ENCODE peak calls at places on chromosomes 3 and 15, in five cellular contexts. W is H9, S is neuronal stem cell, B is trophoblast cell, T is H1. Y is an unnamed sample.

GRCh38 chr3:43260412-43260811 is 25.9 kb upstream of the SNRK start:
- DNase-seq in W (no peak), S (no peak), B (no peak), T (no peak), Y (peak)

GRCh38 chr15:98647774-98648653 is at the start of gene IGF1R:
- DNase-seq in W (peak), S (peak), B (peak), T (peak), Y (peak)

GRCh38 chr3:172096881-172097420 is 57.6 kb downstream of the FNDC3B start:
- DNase-seq in W (no peak), S (no peak), B (peak), T (no peak), Y (peak)

GRCh38 chr3:36965440-36965839 is 20.6 kb upstream of the TRANK1 start:
- DNase-seq in W (peak), S (no peak), B (peak), T (no peak), Y (no peak)

GRCh38 chr3:50364573-50365079 is 5.3 kb upstream of the TMEM115 start:
- DNase-seq in W (no peak), S (no peak), B (no peak), T (no peak), Y (no peak)

GRCh38 chr3:107377151-107377550 is at the start of gene CCDC54:
- DNase-seq in W (no peak), S (no peak), B (no peak), T (no peak), Y (no peak)

GRCh38 chr3:30643763-30644462 is 37.5 kb downstream of the TGFBR2 start:
- DNase-seq in W (no peak), S (no peak), B (no peak), T (no peak), Y (no peak)

GRCh38 chr3:177835008-177835407 is 637.7 kb upstream of the TBL1XR1 start:
- DNase-seq in W (no peak), S (no peak), B (no peak), T (no peak), Y (peak)

GRCh38 chr3:149571381-149571780 is 86.4 kb downstream of the WWTR1 start:
- DNase-seq in W (no peak), S (no peak), B (no peak), T (no peak), Y (no peak)

GRCh38 chr15:76196949-76197315 is 114.3 kb downstream of the ETFA start:
- DNase-seq in W (no peak), S (no peak), B (no peak), T (no peak), Y (no peak)

GRCh38 chr3:155870133-155870944 is at the start of gene GMPS:
- DNase-seq in W (peak), S (peak), B (peak), T (peak), Y (peak)

GRCh38 chr3:196563721-196564225 is 4.6 kb downstream of the WDR53 start:
- DNase-seq in W (no peak), S (no peak), B (no peak), T (no peak), Y (peak)

GRCh38 chr15:25177955-25178801 is 223.4 kb downstream of the SNRPN start:
- DNase-seq in W (peak), S (no peak), B (no peak), T (peak), Y (no peak)

GRCh38 chr3:67329358-67329757 is 325.1 kb downstream of the SUCLG2 start:
- DNase-seq in W (no peak), S (no peak), B (no peak), T (no peak), Y (no peak)

GRCh38 chr3:117756580-117756979 is 1047.0 kb downstream of the TUSC7 start:
- DNase-seq in W (no peak), S (no peak), B (no peak), T (no peak), Y (peak)

GRCh38 chr3:50627407-50628051 is 10.6 kb downstream of the MAPKAPK3 start:
- DNase-seq in W (peak), S (no peak), B (peak), T (no peak), Y (peak)

GRCh38 chr15:34693053-34693744 is 61.6 kb downstream of the GJD2 start:
- DNase-seq in W (no peak), S (no peak), B (no peak), T (no peak), Y (no peak)

GRCh38 chr3:27677554-27677953 is 44.6 kb downstream of the EOMES start:
- DNase-seq in W (no peak), S (no peak), B (peak), T (no peak), Y (peak)

GRCh38 chr15:69414702-69415161 is 583 bp downstream of the KIF23 start:
- DNase-seq in W (peak), S (peak), B (peak), T (peak), Y (peak)

GRCh38 chr3:191762323-191762960 is 301.5 kb downstream of the PYDC2 start:
- DNase-seq in W (no peak), S (no peak), B (no peak), T (no peak), Y (peak)

GRCh38 chr15:71743861-71744382 is 66.4 kb upstream of the NR2E3 start:
- DNase-seq in W (no peak), S (peak), B (peak), T (peak), Y (peak)

GRCh38 chr3:58021072-58021959 is 13.1 kb downstream of the FLNB start:
- DNase-seq in W (peak), S (no peak), B (peak), T (peak), Y (no peak)

GRCh38 chr3:114498779-114499370 is 205.0 kb downstream of the TIGIT start:
- DNase-seq in W (no peak), S (peak), B (peak), T (no peak), Y (peak)

GRCh38 chr3:4290272-4290893 is 12.8 kb upstream of the SETMAR start:
- DNase-seq in W (no peak), S (peak), B (peak), T (no peak), Y (peak)

GRCh38 chr15:93428807-93429351 is 339.9 kb upstream of the RGMA start:
- DNase-seq in W (no peak), S (no peak), B (no peak), T (no peak), Y (no peak)

GRCh38 chr3:36669763-36670162 is 94.6 kb downstream of the DCLK3 start:
- DNase-seq in W (no peak), S (no peak), B (no peak), T (no peak), Y (no peak)

GRCh38 chr3:141575879-141576743 is 89.3 kb downstream of the RASA2 start:
- DNase-seq in W (no peak), S (no peak), B (no peak), T (no peak), Y (peak)

GRCh38 chr3:149816986-149817385 is 4.0 kb downstream of the RNF13 start:
- DNase-seq in W (no peak), S (no peak), B (no peak), T (no peak), Y (peak)

GRCh38 chr3:11168881-11169805 is 14.8 kb downstream of the HRH1 start:
- DNase-seq in W (no peak), S (no peak), B (no peak), T (no peak), Y (peak)

GRCh38 chr3:11178421-11178820 is 24.1 kb downstream of the HRH1 start:
- DNase-seq in W (no peak), S (no peak), B (no peak), T (no peak), Y (no peak)

GRCh38 chr3:11170052-11170770 is 15.9 kb downstream of the HRH1 start:
- DNase-seq in W (no peak), S (no peak), B (no peak), T (no peak), Y (peak)

GRCh38 chr3:11172136-11172670 is 17.9 kb downstream of the HRH1 start:
- DNase-seq in W (no peak), S (no peak), B (no peak), T (no peak), Y (no peak)

GRCh38 chr3:11173828-11174465 is 19.7 kb downstream of the HRH1 start:
- DNase-seq in W (no peak), S (no peak), B (no peak), T (no peak), Y (no peak)
- H2BK12ac ChIP-seq in W (no peak), S (no peak), B (no peak), T (no peak), Y (no peak)

GRCh38 chr15:66491846-66492245 is 5.7 kb downstream of the SNAPC5 start:
- DNase-seq in W (no peak), S (no peak), B (no peak), T (no peak), Y (no peak)

GRCh38 chr15:66494262-66494661 is 3.3 kb downstream of the SNAPC5 start:
- DNase-seq in W (no peak), S (no peak), B (no peak), T (no peak), Y (no peak)

GRCh38 chr15:66497502-66498455 is at the start of gene SNAPC5:
- DNase-seq in W (peak), S (peak), B (peak), T (peak), Y (peak)

GRCh38 chr15:66498501-66499386 is 1.2 kb upstream of the SNAPC5 start:
- DNase-seq in W (no peak), S (no peak), B (no peak), T (no peak), Y (peak)

GRCh38 chr15:66496951-66497501 is 536 bp downstream of the SNAPC5 start:
- DNase-seq in W (no peak), S (no peak), B (no peak), T (no peak), Y (no peak)
- H2AFZ ChIP-seq in W (no peak), S (peak), B (peak), T (no peak), Y (peak)

DNA sequence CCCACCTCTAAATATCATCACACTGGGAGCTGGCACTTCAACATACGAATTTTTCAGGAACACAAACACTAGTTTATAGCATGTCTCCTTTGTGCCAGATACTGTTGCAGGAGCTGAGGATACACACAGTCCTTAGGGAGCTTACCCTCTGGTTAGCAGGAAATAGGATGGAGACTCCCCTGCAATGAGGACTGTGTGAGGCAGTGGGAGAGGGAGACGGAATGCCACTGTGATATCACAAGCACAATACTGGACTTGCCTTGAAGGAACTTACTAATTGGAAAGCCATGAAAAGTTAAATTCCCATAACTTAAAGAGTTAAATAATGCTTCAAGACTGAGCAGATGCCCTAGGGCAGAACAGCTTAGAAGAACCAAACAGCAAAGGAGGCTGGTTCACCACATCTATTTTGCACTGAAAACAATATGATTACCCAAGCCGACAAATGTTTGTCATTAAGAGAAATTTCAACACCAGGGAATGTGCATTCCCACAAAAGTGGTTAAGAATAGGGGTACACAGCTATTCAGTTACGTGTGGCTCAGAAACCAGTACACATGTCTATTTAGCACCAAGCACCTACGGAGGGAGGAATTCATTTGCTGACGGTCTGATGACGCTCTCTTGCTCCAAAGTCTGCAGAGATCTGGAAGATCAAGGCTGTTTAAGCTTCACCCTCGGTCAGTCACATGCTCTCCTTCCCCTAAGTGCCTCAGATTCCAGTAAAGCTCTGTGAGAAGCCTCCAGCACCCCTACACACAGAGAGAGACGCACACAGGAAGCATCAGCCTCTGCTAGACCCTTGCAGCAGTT is 5.2 kb downstream of the TBC1D2B start:
- DNase-seq in W (no peak), S (no peak), B (no peak), T (no peak), Y (peak)
- H2BK120ac ChIP-seq in W (no peak), S (no peak), B (no peak), T (no peak), Y (no peak)

DNA sequence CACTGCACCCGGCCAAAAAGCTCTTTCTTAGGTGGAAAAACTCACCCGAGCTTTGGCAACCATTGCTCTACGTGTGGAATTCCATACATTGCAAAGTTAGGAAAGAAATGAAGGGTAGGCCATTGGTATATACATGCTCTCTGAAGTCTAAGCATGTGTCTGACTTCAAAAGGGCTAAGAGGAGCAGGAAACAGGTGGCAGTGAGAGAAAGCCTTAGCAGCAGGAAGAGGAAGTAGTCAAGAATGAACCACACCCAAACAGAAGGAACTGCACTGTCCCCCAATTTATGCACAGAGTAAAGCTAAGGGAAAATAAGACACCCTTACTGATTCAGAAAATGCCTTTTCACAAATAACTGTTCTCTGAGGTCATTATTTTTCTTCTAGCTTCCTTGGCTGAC is 575.5 kb downstream of the NTRK3 start:
- DNase-seq in W (no peak), S (no peak), B (no peak), T (no peak), Y (no peak)
- H2BK12ac ChIP-seq in W (no peak), S (no peak), B (no peak), T (no peak), Y (no peak)

DNA sequence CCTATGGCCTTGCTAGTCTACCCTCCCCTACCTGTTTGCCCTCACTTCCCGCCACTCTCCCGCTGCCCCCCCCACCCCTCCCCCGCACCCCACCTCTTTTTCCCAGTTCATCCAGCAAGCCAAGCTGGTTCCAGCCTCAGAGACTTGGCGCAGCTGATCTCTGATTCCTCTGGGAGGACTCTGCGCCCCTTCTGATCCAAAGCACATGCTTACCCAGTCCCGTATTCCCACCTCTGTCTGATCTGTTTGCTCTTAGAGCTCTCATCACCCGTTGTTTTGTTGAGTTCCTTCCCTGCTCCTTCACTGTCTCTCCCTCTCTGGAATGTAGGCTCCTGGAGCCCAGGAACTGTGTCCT is 1.3 kb upstream of the ZXDC start:
- DNase-seq in W (peak), S (no peak), B (no peak), T (no peak), Y (no peak)
- H2AFZ ChIP-seq in W (no peak), S (no peak), B (peak), T (peak), Y (no peak)

DNA sequence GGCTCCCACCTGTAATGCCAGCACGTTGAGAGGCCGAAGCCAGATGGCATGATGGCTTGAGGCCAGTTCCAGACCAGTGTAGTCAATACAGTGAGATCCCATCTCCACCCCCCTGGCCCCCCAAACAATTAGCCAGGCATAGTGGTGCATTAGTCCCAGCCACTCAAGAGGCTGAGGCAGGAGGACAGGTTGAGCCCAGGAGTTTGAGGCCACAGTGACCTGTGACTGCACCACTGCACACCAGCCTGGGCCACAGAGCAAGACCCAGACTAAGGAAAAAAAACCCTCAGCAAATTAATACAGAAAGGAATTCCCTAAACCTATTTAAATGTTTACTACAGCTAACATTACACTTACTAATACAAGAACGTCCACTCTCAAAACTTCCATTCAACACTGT is 424.6 kb downstream of the SHQ1 start:
- DNase-seq in W (no peak), S (no peak), B (no peak), T (no peak), Y (no peak)
- H2BK120ac ChIP-seq in W (no peak), S (no peak), B (no peak), T (no peak), Y (no peak)

GRCh38 chr3:132964267-132964666 is 73.9 kb upstream of the TMEM108 start:
- DNase-seq in W (no peak), S (no peak), B (no peak), T (no peak), Y (no peak)
- H2BK12ac ChIP-seq in W (no peak), S (no peak), B (no peak), T (no peak), Y (no peak)

DNA sequence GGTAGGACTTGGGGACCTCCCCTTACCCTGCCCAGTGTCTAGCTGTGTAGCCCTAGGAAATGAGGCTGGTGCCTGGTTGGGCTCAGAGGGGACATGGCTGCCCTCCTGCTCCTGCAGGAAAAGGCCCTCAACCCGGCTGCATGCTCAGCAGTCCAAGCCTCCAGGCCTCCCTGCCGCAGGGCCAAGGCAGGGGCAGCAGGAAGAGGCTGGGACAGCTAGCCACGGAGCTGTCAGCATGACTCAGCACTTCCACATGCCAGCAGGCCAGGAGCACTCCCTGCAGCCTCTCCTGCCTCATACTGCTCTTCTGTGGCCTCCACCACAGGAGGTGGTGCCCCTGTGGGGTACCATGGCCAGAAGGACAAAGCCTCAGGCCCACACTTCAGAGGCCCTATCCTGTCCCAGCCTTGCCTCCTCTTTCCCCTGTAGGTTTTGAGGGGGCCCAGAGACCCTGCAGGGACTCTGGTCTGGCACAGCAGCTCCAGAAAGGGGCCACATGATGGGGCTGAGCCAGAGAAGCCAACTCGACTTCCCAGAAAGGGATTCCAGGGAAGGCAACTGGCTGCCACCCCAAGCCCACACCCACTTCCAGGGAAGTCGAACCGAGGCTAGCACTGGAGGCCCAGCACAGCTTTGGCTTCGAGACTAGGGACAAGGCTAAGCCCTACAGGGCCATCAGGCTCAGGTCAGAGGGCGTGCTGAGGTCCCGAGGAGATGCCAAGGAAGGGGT is 19.5 kb downstream of the TKT start:
- DNase-seq in W (peak), S (no peak), B (peak), T (no peak), Y (peak)
- H2AFZ ChIP-seq in W (no peak), S (no peak), B (peak), T (no peak), Y (no peak)

GRCh38 chr15:50225057-50225456 is 40.5 kb downstream of the HDC start:
- DNase-seq in W (no peak), S (no peak), B (no peak), T (no peak), Y (no peak)
- H2BK120ac ChIP-seq in W (no peak), S (no peak), B (no peak), T (no peak), Y (no peak)